ENCODE peak calls at places on chromosomes 13 and 19, in six cellular contexts. M is suprapubic skin, I is SK-N-SH, K is vagina, O is transverse colon, A is GM23338. R is an unnamed sample.

GRCh38 chr13:32627793-32628192 is 41.5 kb downstream of the PDS5B start:
- DNase-seq in M (no peak), I (no peak), K (no peak), O (no peak), A (no peak), R (no peak)

GRCh38 chr19:1097810-1098176 is 2.6 kb upstream of the POLR2E start:
- DNase-seq in M (no peak), I (no peak), K (no peak), O (no peak), A (no peak), R (no peak)

GRCh38 chr13:75493156-75493555 is 11.2 kb upstream of the TBC1D4 start:
- DNase-seq in M (no peak), I (no peak), K (no peak), O (no peak), A (no peak), R (no peak)

GRCh38 chr19:4444765-4445741 is 12.5 kb downstream of the UBXN6 start:
- DNase-seq in M (no peak), I (no peak), K (no peak), O (no peak), A (no peak), R (no peak)

GRCh38 chr19:33302175-33302973 is at the start of gene CEBPA:
- DNase-seq in M (peak), I (peak), K (no peak), O (peak), A (peak), R (peak)

GRCh38 chr19:38514812-38515633 is 81.5 kb downstream of the RYR1 start:
- DNase-seq in M (no peak), I (peak), K (no peak), O (peak), A (peak), R (peak)

GRCh38 chr19:19409235-19410030 is 4.0 kb downstream of the GATAD2A start:
- DNase-seq in M (no peak), I (no peak), K (no peak), O (no peak), A (peak), R (no peak)

GRCh38 chr19:4633140-4633967 is 6.0 kb upstream of the TNFAIP8L1 start:
- DNase-seq in M (no peak), I (peak), K (no peak), O (peak), A (peak), R (no peak)

GRCh38 chr19:35090160-35090794 is 25.3 kb upstream of the FXYD3 start:
- DNase-seq in M (peak), I (peak), K (no peak), O (peak), A (peak), R (no peak)

GRCh38 chr19:51111606-51112005 is 3.4 kb upstream of the CTU1 start:
- DNase-seq in M (no peak), I (no peak), K (no peak), O (no peak), A (peak), R (no peak)

GRCh38 chr13:43876366-43876765 is 3.2 kb downstream of the CCDC122 start:
- DNase-seq in M (no peak), I (no peak), K (no peak), O (no peak), A (no peak), R (no peak)

GRCh38 chr19:41928221-41928683 is at the start of gene ERFL:
- DNase-seq in M (no peak), I (peak), K (no peak), O (no peak), A (peak), R (no peak)

GRCh38 chr13:41847216-41847615 is 113.7 kb downstream of the VWA8 start:
- DNase-seq in M (no peak), I (no peak), K (no peak), O (no peak), A (no peak), R (no peak)

GRCh38 chr19:52237771-52238400 is 31.5 kb upstream of the ZNF766 start:
- DNase-seq in M (no peak), I (peak), K (no peak), O (peak), A (peak), R (no peak)

GRCh38 chr19:39297931-39298634 is 1.9 kb downstream of the IFNL1 start:
- DNase-seq in M (peak), I (no peak), K (no peak), O (peak), A (no peak), R (no peak)

GRCh38 chr13:48804836-48805601 is 151.3 kb downstream of the CYSLTR2 start:
- DNase-seq in M (no peak), I (no peak), K (no peak), O (no peak), A (no peak), R (no peak)

GRCh38 chr19:41657157-41657556 is 30.3 kb upstream of the CEACAM4 start:
- DNase-seq in M (no peak), I (no peak), K (no peak), O (no peak), A (peak), R (no peak)

GRCh38 chr13:29369060-29369743 is 226.3 kb downstream of the SLC7A1 start:
- DNase-seq in M (no peak), I (peak), K (no peak), O (no peak), A (peak), R (no peak)

GRCh38 chr13:46211116-46211515 is 612 bp upstream of the LRRC63 start:
- DNase-seq in M (no peak), I (peak), K (no peak), O (no peak), A (peak), R (no peak)

GRCh38 chr19:34475975-34476594 is 5.5 kb upstream of the WTIP start:
- DNase-seq in M (no peak), I (no peak), K (no peak), O (no peak), A (peak), R (no peak)

GRCh38 chr19:5447700-5448311 is 7.4 kb upstream of the ZNRF4 start:
- DNase-seq in M (no peak), I (no peak), K (no peak), O (no peak), A (no peak), R (no peak)

GRCh38 chr19:28667348-28667977 is 545.5 kb downstream of the UQCRFS1 start:
- DNase-seq in M (no peak), I (no peak), K (no peak), O (no peak), A (peak), R (no peak)

GRCh38 chr13:51861728-51862300 is at the start of gene CCDC70:
- DNase-seq in M (no peak), I (no peak), K (no peak), O (no peak), A (no peak), R (no peak)

GRCh38 chr19:8148410-8149231 is 771 bp downstream of the FBN3 start:
- DNase-seq in M (no peak), I (peak), K (no peak), O (no peak), A (peak), R (no peak)

GRCh38 chr13:19159761-19160420 is 21.7 kb downstream of the TUBA3C start:
- DNase-seq in M (no peak), I (no peak), K (no peak), O (no peak), A (no peak), R (no peak)

GRCh38 chr19:46955114-46955812 is 64.4 kb upstream of the NPAS1 start:
- DNase-seq in M (no peak), I (no peak), K (no peak), O (no peak), A (no peak), R (no peak)

GRCh38 chr19:7916137-7916907 is 1.7 kb downstream of the TGFBR3L start:
- DNase-seq in M (peak), I (peak), K (no peak), O (peak), A (peak), R (no peak)

GRCh38 chr19:41546386-41546789 is 29.6 kb upstream of the CEACAM21 start:
- DNase-seq in M (no peak), I (no peak), K (no peak), O (peak), A (no peak), R (no peak)

GRCh38 chr19:812049-812816 is 9.5 kb downstream of the PLPPR3 start:
- DNase-seq in M (no peak), I (peak), K (no peak), O (no peak), A (peak), R (no peak)

GRCh38 chr19:56091751-56092546 is 29.1 kb downstream of the ZNF787 start:
- DNase-seq in M (peak), I (no peak), K (no peak), O (no peak), A (no peak), R (peak)

GRCh38 chr19:42254083-42254849 is 662 bp downstream of the ERF start:
- DNase-seq in M (peak), I (peak), K (no peak), O (peak), A (peak), R (peak)

GRCh38 chr19:33302974-33303790 is 848 bp upstream of the CEBPA start:
- DNase-seq in M (peak), I (peak), K (no peak), O (peak), A (peak), R (peak)

GRCh38 chr13:27339299-27339698 is 68.7 kb downstream of the RASL11A start:
- DNase-seq in M (no peak), I (peak), K (no peak), O (peak), A (peak), R (no peak)

GRCh38 chr19:19053508-19054314 is 10.1 kb upstream of the SLC25A42 start:
- DNase-seq in M (no peak), I (peak), K (no peak), O (peak), A (peak), R (no peak)

GRCh38 chr13:77429320-77430142 is 102.6 kb upstream of the MYCBP2 start:
- DNase-seq in M (no peak), I (no peak), K (no peak), O (no peak), A (no peak), R (no peak)

GRCh38 chr19:33473644-33474305 is 47.8 kb downstream of the PEPD start:
- DNase-seq in M (no peak), I (no peak), K (no peak), O (no peak), A (no peak), R (no peak)

GRCh38 chr13:68234278-68234677 is 1004.1 kb upstream of the PCDH9 start:
- DNase-seq in M (no peak), I (peak), K (no peak), O (no peak), A (peak), R (no peak)

GRCh38 chr19:6970478-6970877 is 50.8 kb downstream of the MBD3L2B start:
- DNase-seq in M (no peak), I (peak), K (no peak), O (no peak), A (no peak), R (no peak)

GRCh38 chr13:91087276-91087675 is 260.2 kb upstream of the MIR17HG start:
- DNase-seq in M (no peak), I (no peak), K (no peak), O (no peak), A (no peak), R (no peak)
- H3K27ac ChIP-seq in M (no peak), I (no peak), K (no peak), O (no peak), A (no peak), R (no peak)

DNA sequence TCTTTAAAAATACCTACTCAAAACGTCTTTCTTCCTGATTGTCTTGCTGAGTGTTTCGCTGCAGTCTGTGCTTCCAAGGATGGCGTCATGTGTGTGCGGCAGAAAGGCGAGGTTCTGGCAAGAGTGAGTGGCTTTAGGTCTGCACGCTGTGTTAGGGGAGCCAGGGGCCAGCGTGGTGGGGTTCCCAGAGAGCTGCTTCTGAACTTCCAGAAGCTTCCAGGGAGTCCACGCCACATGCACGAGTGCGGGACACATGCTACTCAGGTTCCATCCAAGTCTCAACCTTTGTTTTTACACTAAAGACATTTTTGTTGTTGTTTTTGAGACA is 67.9 kb downstream of the ATP11A start:
- DNase-seq in M (no peak), I (no peak), K (no peak), O (no peak), A (no peak), R (no peak)
- TF ChIP-seq POLR2AphosphoS5 in M (no peak), I (no peak), K (no peak), O (no peak), A (no peak), R (no peak)

GRCh38 chr19:14979498-14980255 is at the start of gene SLC1A6:
- DNase-seq in M (no peak), I (peak), K (no peak), O (no peak), A (peak), R (no peak)
- H3K27ac ChIP-seq in M (no peak), I (no peak), K (no peak), O (no peak), A (no peak), R (no peak)

GRCh38 chr13:40399756-40400155 is 266.7 kb downstream of the FOXO1 start:
- DNase-seq in M (no peak), I (no peak), K (no peak), O (no peak), A (no peak), R (no peak)

GRCh38 chr13:40402931-40403412 is 263.5 kb downstream of the FOXO1 start:
- DNase-seq in M (no peak), I (no peak), K (no peak), O (no peak), A (peak), R (no peak)

GRCh38 chr13:40403509-40404241 is 262.8 kb downstream of the FOXO1 start:
- DNase-seq in M (no peak), I (no peak), K (no peak), O (no peak), A (no peak), R (no peak)

GRCh38 chr13:40404407-40404806 is 262.0 kb downstream of the FOXO1 start:
- DNase-seq in M (no peak), I (no peak), K (no peak), O (no peak), A (no peak), R (no peak)

GRCh38 chr13:40401911-40402776 is 264.3 kb downstream of the FOXO1 start:
- DNase-seq in M (peak), I (no peak), K (no peak), O (peak), A (no peak), R (peak)
- TF ChIP-seq POLR2AphosphoS5 in M (peak), I (no peak), K (peak), O (peak), A (no peak), R (peak)

GRCh38 chr19:3065675-3066357 is 3.5 kb upstream of the TLE5 start:
- DNase-seq in M (no peak), I (peak), K (no peak), O (peak), A (no peak), R (no peak)
- H3K27ac ChIP-seq in M (no peak), I (no peak), K (no peak), O (peak), A (no peak), R (peak)

DNA sequence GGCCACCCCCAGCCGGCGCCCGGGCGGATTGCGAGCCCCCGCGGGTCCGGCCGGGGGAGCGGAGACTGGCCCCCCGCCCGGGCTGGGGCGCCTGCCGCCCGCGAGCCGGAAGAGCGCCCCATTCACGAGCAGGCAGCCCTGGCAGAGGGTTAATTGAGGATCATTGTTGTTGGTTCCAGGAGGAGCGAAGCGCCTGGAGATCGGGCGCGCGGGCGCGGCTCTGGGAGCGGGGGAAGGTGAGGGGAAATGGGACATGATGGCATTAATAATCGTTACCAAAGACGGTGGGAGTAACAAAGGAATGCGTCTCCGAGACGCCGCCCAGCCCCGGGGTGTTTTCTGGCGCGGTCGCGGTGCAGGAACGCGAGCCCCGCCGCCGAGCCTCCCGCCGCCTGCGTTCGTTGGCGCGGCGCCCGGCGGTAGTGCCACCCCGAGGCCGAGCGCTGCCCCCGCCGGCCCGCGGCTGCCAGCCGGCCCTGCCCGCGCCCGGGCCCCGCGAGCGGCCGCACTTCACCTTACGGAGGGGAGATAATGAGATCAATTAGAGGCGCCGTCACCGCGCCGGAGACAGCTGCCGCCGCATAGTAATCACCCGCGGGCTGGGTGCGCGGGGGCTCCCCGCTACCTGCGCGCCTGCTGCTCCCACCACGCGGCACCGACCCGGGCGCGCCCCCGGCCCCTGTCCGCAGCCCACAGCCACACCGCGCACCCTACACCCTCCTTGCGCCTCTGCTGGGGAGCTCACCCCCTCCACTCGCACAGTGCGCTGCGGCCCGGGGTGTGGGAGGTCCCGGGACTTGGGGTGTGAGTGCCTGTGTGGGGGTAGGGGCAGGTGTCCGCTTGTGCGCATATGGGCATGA is 2.8 kb downstream of the ZNF536 start:
- DNase-seq in M (no peak), I (peak), K (no peak), O (no peak), A (peak), R (no peak)
- TF ChIP-seq POLR2AphosphoS5 in M (no peak), I (no peak), K (no peak), O (no peak), A (no peak), R (no peak)

GRCh38 chr13:110454227-110454859 is 107.2 kb downstream of the RAB20 start:
- DNase-seq in M (peak), I (no peak), K (no peak), O (no peak), A (no peak), R (no peak)
- H3K27ac ChIP-seq in M (no peak), I (no peak), K (no peak), O (peak), A (peak), R (no peak)

R was measured in breast epithelium.